ENCODE peak calls at places on chromosomes 13 and 19, in six cellular contexts. H, Y, R, M, N and G are unnamed samples.
A peak's percentile ranks its signal among the peaks of the same experiment; 100 is the strongest.

GRCh38 chr19:14405380-14405757 is 13.8 kb downstream of the DDX39A start:
- DNase-seq in H (no peak), Y (no peak), R (no peak), M (no peak), N (no peak), G (no peak)

GRCh38 chr19:34953092-34953491 is 10.9 kb downstream of the ZNF792 start:
- DNase-seq in H (no peak), Y (no peak), R (no peak), M (no peak), N (no peak), G (no peak)

GRCh38 chr19:58513213-58513693 is 1.5 kb upstream of the SLC27A5 start:
- DNase-seq in H (no peak), Y (no peak), R (no peak), M (no peak), N (no peak), G (no peak)

GRCh38 chr13:20130652-20131051 is 30.2 kb downstream of the GJA3 start:
- DNase-seq in H (no peak), Y (no peak), R (no peak), M (no peak), N (no peak), G (no peak)

GRCh38 chr19:10766681-10767201 is 48.9 kb downstream of the DNM2 start:
- DNase-seq in H (no peak), Y (no peak), R (no peak), M (peak; percentile 26), N (peak; percentile 36), G (no peak)

GRCh38 chr13:43132228-43132627 is 108.8 kb downstream of the DNAJC15 start:
- DNase-seq in H (peak; percentile 69), Y (no peak), R (no peak), M (peak; percentile 36), N (peak; percentile 16), G (peak; percentile 48)

GRCh38 chr13:84896128-84896527 is 903.1 kb downstream of the SLITRK6 start:
- DNase-seq in H (peak; percentile 58), Y (no peak), R (peak; percentile 15), M (peak; percentile 18), N (peak; percentile 46), G (peak; percentile 27)

GRCh38 chr19:17877696-17878095 is 6.0 kb downstream of the SLC5A5 start:
- DNase-seq in H (no peak), Y (no peak), R (no peak), M (no peak), N (no peak), G (no peak)

GRCh38 chr19:45484273-45484945 is 12.4 kb downstream of the RTN2 start:
- DNase-seq in H (no peak), Y (no peak), R (no peak), M (no peak), N (no peak), G (peak; percentile 28)

GRCh38 chr19:14528419-14529253 is 758 bp upstream of the TECR start:
- DNase-seq in H (no peak), Y (peak; percentile 34), R (peak; percentile 62), M (no peak), N (no peak), G (no peak)

GRCh38 chr13:32153056-32153455 is 121.5 kb downstream of the FRY start:
- DNase-seq in H (no peak), Y (no peak), R (no peak), M (peak; percentile 78), N (peak; percentile 64), G (peak; percentile 40)

GRCh38 chr19:2840794-2841790 is at the start of gene ZNF555:
- DNase-seq in H (peak; percentile 99), Y (peak; percentile 100), R (peak; percentile 99), M (peak; percentile 98), N (peak; percentile 99), G (peak; percentile 100)

GRCh38 chr19:1804858-1805257 is 7.2 kb downstream of the ATP8B3 start:
- DNase-seq in H (no peak), Y (no peak), R (no peak), M (no peak), N (no peak), G (no peak)

GRCh38 chr19:12656899-12657571 is 9.5 kb downstream of the MAN2B1 start:
- DNase-seq in H (no peak), Y (no peak), R (no peak), M (no peak), N (no peak), G (no peak)

GRCh38 chr19:47608074-47608907 is 643 bp upstream of the BICRA start:
- DNase-seq in H (peak; percentile 98), Y (peak; percentile 95), R (peak; percentile 97), M (peak; percentile 77), N (peak; percentile 90), G (peak; percentile 83)

GRCh38 chr19:2048104-2048958 is 2.7 kb downstream of the MKNK2 start:
- DNase-seq in H (peak; percentile 4), Y (no peak), R (peak; percentile 47), M (no peak), N (no peak), G (no peak)

GRCh38 chr13:44181938-44182337 is 191.7 kb upstream of the SERP2 start:
- DNase-seq in H (no peak), Y (no peak), R (no peak), M (peak; percentile 33), N (no peak), G (no peak)

GRCh38 chr19:17779281-17779930 is 15.5 kb upstream of the B3GNT3 start:
- DNase-seq in H (peak; percentile 34), Y (peak; percentile 38), R (peak; percentile 43), M (peak; percentile 28), N (no peak), G (no peak)

GRCh38 chr13:29260684-29261083 is 334.8 kb downstream of the SLC7A1 start:
- DNase-seq in H (peak; percentile 23), Y (no peak), R (no peak), M (no peak), N (no peak), G (no peak)

GRCh38 chr13:51394724-51395123 is 55.2 kb downstream of the SERPINE3 start:
- DNase-seq in H (no peak), Y (no peak), R (no peak), M (no peak), N (no peak), G (no peak)

GRCh38 chr13:89455741-89456140 is 1784.6 kb downstream of the SLITRK5 start:
- DNase-seq in H (no peak), Y (no peak), R (no peak), M (peak; percentile 38), N (no peak), G (no peak)

GRCh38 chr13:85261757-85262346 is 537.4 kb downstream of the SLITRK6 start:
- DNase-seq in H (peak; percentile 20), Y (no peak), R (no peak), M (no peak), N (peak; percentile 21), G (no peak)

GRCh38 chr13:91280806-91281205 is 66.7 kb upstream of the MIR17HG start:
- DNase-seq in H (no peak), Y (no peak), R (no peak), M (no peak), N (peak; percentile 78), G (no peak)

GRCh38 chr13:106915146-106915545 is 347.2 kb upstream of the ARGLU1 start:
- DNase-seq in H (no peak), Y (no peak), R (no peak), M (no peak), N (no peak), G (no peak)

GRCh38 chr13:91133941-91134772 is 213.3 kb upstream of the MIR17HG start:
- DNase-seq in H (peak; percentile 69), Y (peak; percentile 37), R (no peak), M (peak; percentile 45), N (peak; percentile 63), G (peak; percentile 65)

GRCh38 chr19:33193864-33194362 is at the start of gene LRP3:
- DNase-seq in H (peak; percentile 83), Y (no peak), R (peak; percentile 75), M (no peak), N (peak; percentile 13), G (no peak)

GRCh38 chr13:84430441-84430840 is 548.2 kb upstream of the SLITRK1 start:
- DNase-seq in H (no peak), Y (no peak), R (no peak), M (no peak), N (no peak), G (peak; percentile 30)

GRCh38 chr19:51663650-51664049 is 17.0 kb upstream of the SIGLEC14 start:
- DNase-seq in H (no peak), Y (no peak), R (no peak), M (no peak), N (no peak), G (no peak)

GRCh38 chr19:51664131-51664530 is 17.5 kb upstream of the SIGLEC14 start:
- DNase-seq in H (no peak), Y (no peak), R (no peak), M (no peak), N (no peak), G (no peak)

GRCh38 chr19:51660975-51661600 is 14.5 kb upstream of the SIGLEC14 start:
- DNase-seq in H (peak; percentile 92), Y (peak; percentile 49), R (peak; percentile 80), M (peak; percentile 40), N (peak; percentile 69), G (peak; percentile 77)

GRCh38 chr19:51668167-51668566 is 21.5 kb upstream of the SIGLEC14 start:
- DNase-seq in H (no peak), Y (no peak), R (no peak), M (no peak), N (no peak), G (no peak)

DNA sequence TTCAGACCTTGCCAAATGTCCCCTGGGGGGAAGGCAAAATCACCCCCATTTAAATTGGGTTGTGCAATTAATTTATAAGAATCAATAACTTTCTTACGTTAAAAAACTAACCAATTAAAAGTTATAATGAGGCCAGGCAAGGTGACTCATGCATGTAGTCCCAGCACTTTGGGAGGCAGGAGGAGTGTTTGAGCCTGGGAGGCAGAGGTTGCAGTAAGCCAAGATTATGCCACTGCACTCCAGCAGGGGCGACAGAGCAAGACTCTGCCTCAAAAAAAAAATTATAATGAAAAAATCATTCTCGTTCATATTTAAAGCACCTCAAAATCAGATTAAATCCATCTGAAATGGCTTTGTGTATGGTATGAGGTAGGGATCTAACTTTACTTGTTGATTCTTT is 18.4 kb upstream of the SIGLEC14 start:
- DNase-seq in H (no peak), Y (no peak), R (no peak), M (no peak), N (no peak), G (peak; percentile 17)
- TF ChIP-seq CTCF in H (no peak), Y (no peak), R (no peak), M (no peak), N (peak; percentile 21), G (peak; percentile 59)

DNA sequence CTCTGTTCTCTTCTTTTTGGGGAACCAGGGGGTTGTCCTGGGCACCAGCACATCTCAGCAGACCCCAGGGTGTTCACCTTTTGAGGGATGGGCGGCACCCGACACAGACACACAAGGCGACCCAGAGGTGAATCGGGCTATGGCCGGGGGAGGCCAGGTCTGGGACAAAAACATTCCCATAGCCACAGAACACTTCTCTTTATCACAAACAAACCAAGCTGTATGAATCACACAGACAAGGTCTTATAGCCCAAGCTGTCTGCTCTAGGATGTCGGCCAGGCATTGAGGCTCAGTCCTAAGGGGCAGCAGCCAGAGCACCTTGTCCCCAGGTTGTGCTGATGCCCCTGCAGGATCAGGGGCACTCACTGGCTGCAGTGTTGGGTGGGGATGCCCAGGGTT is 26.8 kb downstream of the MAU2 start:
- DNase-seq in H (no peak), Y (no peak), R (no peak), M (no peak), N (no peak), G (no peak)
- H3K36me3 ChIP-seq in H (no peaks in the 10 kb centered on the region), Y (peaks cover 10% of the 10 kb centered on the region), R (no peaks in the 10 kb centered on the region), M (peaks cover 26% of the 10 kb centered on the region), N (peaks cover 6% of the 10 kb centered on the region), G (peaks cover 75% of the 10 kb centered on the region)

GRCh38 chr13:49340161-49340560 is 92.4 kb downstream of the CDADC1 start:
- DNase-seq in H (no peak), Y (no peak), R (no peak), M (no peak), N (no peak), G (no peak)
- TF ChIP-seq CTCF in H (no peak), Y (no peak), R (no peak), M (no peak), N (no peak), G (no peak)

GRCh38 chr13:45410466-45410865 is 7.7 kb downstream of the SLC25A30 start:
- DNase-seq in H (no peak), Y (no peak), R (no peak), M (no peak), N (no peak), G (no peak)
- H3K36me3 ChIP-seq in H (no peaks in the 10 kb centered on the region), Y (no peaks in the 10 kb centered on the region), R (no peaks in the 10 kb centered on the region), M (peaks cover 11% of the 10 kb centered on the region), N (peaks cover 12% of the 10 kb centered on the region), G (peaks cover 2% of the 10 kb centered on the region)